ENCODE peak calls at places on chromosomes 13 and 19, in four cellular contexts. N is AG04449; I is psoas muscle; U is CD4-positive, alpha-beta T cell. G is an unnamed sample.

GRCh38 chr19:41892173-41892902 is 9.4 kb downstream of the ARHGEF1 start:
- DNase-seq in N (no peak), I (no peak), U (no peak), G (no peak)

GRCh38 chr13:111396457-111396856 is 76.0 kb downstream of the TEX29 start:
- DNase-seq in U (no peak), I (no peak), N (no peak), G (no peak)

GRCh38 chr19:1324792-1325567 is 39.3 kb downstream of the EFNA2 start:
- DNase-seq in U (peak), N (no peak), I (peak), G (no peak)

GRCh38 chr13:23628765-23629565 is 58.8 kb downstream of the TNFRSF19 start:
- DNase-seq in N (no peak), U (no peak), I (no peak), G (no peak)

GRCh38 chr13:20553309-20553708 is 13.6 kb upstream of the IFT88 start:
- DNase-seq in I (no peak), U (no peak), N (no peak), G (no peak)

GRCh38 chr13:52010890-52011689 is at the start of gene ATP7B:
- DNase-seq in I (no peak), N (no peak), U (peak), G (no peak)

GRCh38 chr13:35887028-35887666 is 244.0 kb downstream of the DCLK1 start:
- DNase-seq in I (no peak), N (no peak), U (no peak), G (no peak)

GRCh38 chr13:29081036-29081435 is 260.9 kb downstream of the MTUS2 start:
- DNase-seq in I (no peak), N (no peak), U (peak), G (no peak)

GRCh38 chr19:751501-752341 is 809 bp downstream of the MISP start:
- DNase-seq in U (no peak), I (peak), N (peak), G (no peak)

GRCh38 chr13:33284916-33285315 is 639 bp downstream of the STARD13 start:
- DNase-seq in N (no peak), I (no peak), U (no peak), G (no peak)

GRCh38 chr13:38417727-38418126 is 68.1 kb downstream of the UFM1 start:
- DNase-seq in N (no peak), I (no peak), U (no peak), G (no peak)

GRCh38 chr13:76043882-76044281 is 407.8 kb downstream of the LMO7 start:
- DNase-seq in I (no peak), U (no peak), N (no peak), G (no peak)

GRCh38 chr19:40193587-40193849 is 2.3 kb downstream of the MAP3K10 start:
- DNase-seq in U (no peak), I (no peak), N (peak), G (no peak)

GRCh38 chr13:87259479-87260083 is 411.6 kb upstream of the SLITRK5 start:
- DNase-seq in U (no peak), I (no peak), N (no peak), G (no peak)

GRCh38 chr13:63517376-63517775 is 2101.7 kb upstream of the PCDH20 start:
- DNase-seq in I (no peak), N (peak), U (no peak), G (no peak)

GRCh38 chr19:5288347-5288739 is 52.3 kb downstream of the PTPRS start:
- DNase-seq in N (no peak), U (no peak), I (no peak), G (no peak)

GRCh38 chr13:76976929-76977328 is 15.0 kb upstream of the CLN5 start:
- DNase-seq in U (no peak), I (no peak), N (no peak), G (no peak)

GRCh38 chr13:109869312-109870237 is 83.2 kb upstream of the IRS2 start:
- DNase-seq in I (peak), U (no peak), N (no peak), G (no peak)

GRCh38 chr19:4597975-4598671 is 38.6 kb upstream of the SEMA6B start:
- DNase-seq in U (peak), N (no peak), I (no peak), G (peak)

GRCh38 chr13:47598340-47598911 is 402.6 kb downstream of the SUCLA2 start:
- DNase-seq in I (no peak), N (no peak), U (no peak), G (no peak)

GRCh38 chr19:2328401-2329161 is at the start of the genes LSM7 and SPPL2B:
- DNase-seq in I (peak), U (peak), N (no peak), G (peak)

GRCh38 chr19:42113641-42114348 is 18.5 kb downstream of the POU2F2 start:
- DNase-seq in N (peak), I (peak), U (no peak), G (peak)

GRCh38 chr13:108560092-108560491 is 69.3 kb upstream of the MYO16 start:
- DNase-seq in N (no peak), U (no peak), I (no peak), G (no peak)

GRCh38 chr13:108213946-108214345 is 1.4 kb downstream of the LIG4 start:
- DNase-seq in N (no peak), U (no peak), I (no peak), G (no peak)

GRCh38 chr13:50075619-50076097 is 60.4 kb downstream of the KCNRG start:
- DNase-seq in U (no peak), N (no peak), I (no peak), G (no peak)

GRCh38 chr13:72255908-72256307 is 388.9 kb upstream of the DACH1 start:
- DNase-seq in I (no peak), U (no peak), N (no peak), G (no peak)

GRCh38 chr19:39809368-39809767 is 24.6 kb downstream of the DYRK1B start:
- DNase-seq in N (no peak), U (no peak), I (no peak), G (no peak)

GRCh38 chr19:5231857-5232503 is 108.6 kb downstream of the PTPRS start:
- DNase-seq in U (no peak), I (no peak), N (no peak), G (no peak)

GRCh38 chr13:29594310-29594709 is 1.2 kb downstream of the SLC7A1 start:
- DNase-seq in N (peak), I (no peak), U (no peak), G (no peak)

GRCh38 chr13:57630661-57631606 is 610 bp upstream of the PCDH17 start:
- DNase-seq in N (no peak), U (no peak), I (no peak), G (no peak)

GRCh38 chr13:73591861-73592260 is 533.1 kb downstream of the KLF5 start:
- DNase-seq in N (no peak), U (no peak), I (no peak), G (no peak)

GRCh38 chr13:79557666-79558065 is 76.7 kb downstream of the NDFIP2 start:
- DNase-seq in I (no peak), N (no peak), U (no peak), G (no peak)
- TF ChIP-seq CTCF in I (no peak), N (no peak), U (no peak), G (no peak)

GRCh38 chr19:19531951-19532805 is 3.5 kb downstream of the YJEFN3 start:
- DNase-seq in U (peak), I (peak), N (no peak), G (peak)
- TF ChIP-seq CTCF in U (peak), I (peak), N (peak), G (peak)

GRCh38 chr19:19226204-19226603 is 14.4 kb downstream of the NCAN start:
- DNase-seq in U (no peak), N (no peak), I (no peak), G (no peak)

GRCh38 chr19:19223636-19224035 is 11.9 kb downstream of the NCAN start:
- DNase-seq in U (no peak), I (no peak), N (no peak), G (no peak)

GRCh38 chr19:19226663-19227062 is 14.9 kb downstream of the NCAN start:
- DNase-seq in I (no peak), U (no peak), N (no peak), G (no peak)

GRCh38 chr19:19224150-19224851 is 12.5 kb downstream of the NCAN start:
- DNase-seq in I (no peak), N (no peak), U (no peak), G (no peak)

GRCh38 chr19:19224852-19225494 is 13.2 kb downstream of the NCAN start:
- DNase-seq in N (no peak), I (peak), U (peak), G (peak)
- TF ChIP-seq CTCF in N (peak), I (peak), U (peak), G (peak)

GRCh38 chr19:18520848-18521691 is 800 bp downstream of the ELL start:
- DNase-seq in N (no peak), I (peak), U (no peak), G (no peak)

GRCh38 chr19:18523841-18524240 is 2.0 kb upstream of the ELL start:
- DNase-seq in I (no peak), U (no peak), N (no peak), G (no peak)

GRCh38 chr19:18519962-18520847 is 1.7 kb downstream of the ELL start:
- DNase-seq in U (peak), N (peak), I (peak), G (no peak)

GRCh38 chr19:18521692-18522123 is at the start of gene ELL:
- DNase-seq in U (no peak), N (no peak), I (no peak), G (no peak)

DNA sequence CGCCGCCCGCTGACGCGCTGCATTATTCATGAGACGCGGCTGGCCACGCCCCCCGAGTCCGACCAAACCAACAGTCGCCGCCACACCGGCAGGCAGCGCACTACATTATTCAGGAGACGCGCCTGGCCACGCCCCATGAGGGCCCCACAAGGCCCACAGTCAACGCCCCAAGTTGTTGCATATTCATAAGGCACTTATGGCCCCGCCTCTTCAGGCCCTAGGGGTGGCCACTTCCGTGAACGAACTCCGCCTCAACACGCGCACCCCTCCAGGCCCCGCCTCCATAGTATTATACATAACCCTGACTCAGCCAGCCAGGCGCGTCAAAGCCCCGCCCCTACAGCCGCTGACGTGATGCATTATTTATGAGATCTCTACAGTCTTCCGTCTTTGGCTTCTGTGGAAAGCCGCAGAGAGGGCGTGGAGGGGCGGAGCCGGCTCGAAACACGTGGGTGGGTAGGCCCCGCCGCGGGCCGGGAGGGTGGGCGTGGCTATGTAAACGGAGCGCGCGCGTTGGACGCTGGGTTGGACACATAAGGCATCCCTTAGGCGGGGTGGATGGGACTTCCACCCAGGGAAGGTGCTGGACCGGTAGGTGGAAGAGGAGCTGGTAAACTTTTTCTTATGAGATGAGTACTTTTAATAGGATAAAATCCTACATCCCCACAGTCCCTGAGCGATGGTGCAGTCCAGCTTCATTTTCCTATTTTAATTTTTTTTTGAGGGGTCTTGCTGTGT is 423 bp upstream of the ELL start:
- DNase-seq in I (peak), U (peak), N (peak), G (peak)
- TF ChIP-seq CTCF in I (peak), U (no peak), N (peak), G (no peak)

G was measured in D721Med.